ENCODE peak calls at places on chromosomes 11 and 22, in nine cellular contexts. K is D341Med; H is GM10248; P is stimulated activated CD4-positive, alpha-beta T cell treated with anti-CD3 and anti-CD28 coated beads, Interleukin-2, amount 100 ng/mL, for 48 hours; J is NCI-H1105; N is RPMI8226; T is HFFc6; D is caudate nucleus; F is GM23338. X is an unnamed sample.

GRCh38 chr11:46659908-46660307 is 40.5 kb downstream of the ARHGAP1 start:
- DNase-seq in K (no peak), H (no peak), P (no peak), J (no peak), N (no peak), T (no peak), D (no peak), F (no peak), X (no peak)

GRCh38 chr11:61061081-61061826 is 41.0 kb upstream of the CD5 start:
- DNase-seq in K (no peak), H (peak; percentile 75), P (peak; percentile 81), J (no peak), N (peak; percentile 98), T (no peak), D (no peak), F (no peak), X (peak; percentile 71)

GRCh38 chr11:116960916-116961315 is 123.5 kb upstream of the APOA1 start:
- DNase-seq in K (peak; percentile 51), H (no peak), P (no peak), J (no peak), N (no peak), T (peak; percentile 70), D (no peak), F (peak; percentile 6), X (no peak)

GRCh38 chr22:29003975-29004646 is 57.5 kb downstream of the C22orf31 start:
- DNase-seq in K (no peak), H (no peak), P (no peak), J (peak; percentile 66), N (no peak), T (no peak), D (no peak), F (peak; percentile 67), X (no peak)

GRCh38 chr11:118528511-118528910 is 1.2 kb downstream of the TTC36 start:
- DNase-seq in K (no peak), H (no peak), P (no peak), J (no peak), N (no peak), T (no peak), D (no peak), F (no peak), X (no peak)

GRCh38 chr22:28815101-28815500 is 14.7 kb upstream of the XBP1 start:
- DNase-seq in K (no peak), H (no peak), P (no peak), J (no peak), N (no peak), T (no peak), D (no peak), F (no peak), X (no peak)

GRCh38 chr11:20668410-20668809 is 976 bp upstream of the NELL1 start:
- DNase-seq in K (no peak), H (no peak), P (no peak), J (no peak), N (no peak), T (no peak), D (no peak), F (no peak), X (no peak)

GRCh38 chr11:34655335-34656008 is 34.6 kb downstream of the EHF start:
- DNase-seq in K (no peak), H (no peak), P (no peak), J (no peak), N (no peak), T (peak; percentile 82), D (no peak), F (no peak), X (no peak)

GRCh38 chr22:35493074-35493473 is 47.6 kb upstream of the RASD2 start:
- DNase-seq in K (no peak), H (no peak), P (no peak), J (no peak), N (no peak), T (no peak), D (no peak), F (no peak), X (no peak)

GRCh38 chr11:78860720-78861422 is 286.2 kb upstream of the NARS2 start:
- DNase-seq in K (no peak), H (no peak), P (no peak), J (no peak), N (peak; percentile 71), T (no peak), D (no peak), F (peak; percentile 66), X (peak; percentile 13)

GRCh38 chr11:119530503-119530902 is 107.5 kb upstream of the THY1 start:
- DNase-seq in K (no peak), H (no peak), P (no peak), J (no peak), N (no peak), T (no peak), D (no peak), F (no peak), X (no peak)

GRCh38 chr11:15490535-15490934 is 375.8 kb downstream of the INSC start:
- DNase-seq in K (no peak), H (no peak), P (no peak), J (no peak), N (no peak), T (no peak), D (no peak), F (no peak), X (no peak)

GRCh38 chr11:64305075-64305690 is at the start of gene ESRRA:
- DNase-seq in K (peak; percentile 99), H (peak; percentile 99), P (peak; percentile 100), J (peak; percentile 100), N (peak; percentile 100), T (peak; percentile 94), D (peak; percentile 98), F (peak; percentile 100), X (peak; percentile 99)

GRCh38 chr11:5937868-5938602 is 4.0 kb upstream of the OR56A3 start:
- DNase-seq in K (no peak), H (no peak), P (no peak), J (peak; percentile 25), N (peak; percentile 27), T (no peak), D (no peak), F (no peak), X (no peak)

GRCh38 chr22:27139935-27140493 is 482.6 kb downstream of the MIAT start:
- DNase-seq in K (no peak), H (no peak), P (no peak), J (no peak), N (no peak), T (peak; percentile 85), D (no peak), F (no peak), X (no peak)

GRCh38 chr22:44576311-44577260 is 78.6 kb upstream of the RTL6 start:
- DNase-seq in K (peak; percentile 30), H (no peak), P (no peak), J (no peak), N (no peak), T (no peak), D (no peak), F (no peak), X (no peak)

GRCh38 chr22:46019351-46019750 is 42.4 kb upstream of the WNT7B start:
- DNase-seq in K (no peak), H (no peak), P (no peak), J (no peak), N (no peak), T (no peak), D (no peak), F (peak; percentile 38), X (no peak)

GRCh38 chr11:66048525-66049313 is at the start of gene GAL3ST3:
- DNase-seq in K (no peak), H (no peak), P (no peak), J (no peak), N (no peak), T (no peak), D (no peak), F (peak; percentile 88), X (no peak)

GRCh38 chr11:30878400-30878799 is 292.2 kb upstream of the MPPED2 start:
- DNase-seq in K (no peak), H (no peak), P (no peak), J (no peak), N (no peak), T (no peak), D (no peak), F (no peak), X (no peak)

GRCh38 chr11:104668797-104669463 is 229.3 kb downstream of the CASP12 start:
- DNase-seq in K (no peak), H (no peak), P (no peak), J (no peak), N (no peak), T (peak; percentile 12), D (no peak), F (no peak), X (no peak)

GRCh38 chr11:85088286-85088685 is 538.9 kb downstream of the DLG2 start:
- DNase-seq in K (no peak), H (no peak), P (no peak), J (no peak), N (no peak), T (no peak), D (no peak), F (no peak), X (no peak)

GRCh38 chr11:28699701-28700100 is 591.5 kb downstream of the METTL15 start:
- DNase-seq in K (no peak), H (no peak), P (no peak), J (no peak), N (no peak), T (no peak), D (no peak), F (no peak), X (no peak)

GRCh38 chr22:40425082-40425481 is 54.7 kb downstream of the SGSM3 start:
- DNase-seq in K (no peak), H (no peak), P (no peak), J (no peak), N (no peak), T (no peak), D (no peak), F (no peak), X (no peak)

GRCh38 chr11:128318856-128319474 is 268.4 kb downstream of the ETS1 start:
- DNase-seq in K (no peak), H (peak; percentile 56), P (peak; percentile 65), J (no peak), N (no peak), T (no peak), D (no peak), F (no peak), X (no peak)

GRCh38 chr11:19349340-19350025 is 108.7 kb upstream of the E2F8 start:
- DNase-seq in K (no peak), H (no peak), P (no peak), J (no peak), N (no peak), T (no peak), D (peak; percentile 20), F (no peak), X (no peak)

GRCh38 chr11:120977470-120977869 is 46.4 kb upstream of the TBCEL start:
- DNase-seq in K (no peak), H (no peak), P (no peak), J (no peak), N (no peak), T (no peak), D (no peak), F (no peak), X (no peak)

GRCh38 chr11:12321217-12321937 is 56.0 kb upstream of the PARVA start:
- DNase-seq in K (no peak), H (no peak), P (no peak), J (no peak), N (peak; percentile 80), T (no peak), D (no peak), F (no peak), X (no peak)

X was measured in NAMALWA.